ENCODE peak calls at places on chromosome 20, in four cellular contexts. B, X, O and P are unnamed samples.

GRCh38 chr20:41480054-41480770 is 113.6 kb upstream of the EMILIN3 start:
- DNase-seq in O (no peak), B (no peak), X (no peak), P (no peak)

GRCh38 chr20:52494244-52494643 is 302.7 kb upstream of the ZFP64 start:
- DNase-seq in B (no peak), O (no peak), X (no peak), P (no peak)

GRCh38 chr20:34753706-34754461 is 49.7 kb downstream of the TP53INP2 start:
- DNase-seq in X (no peak), B (no peak), O (no peak), P (no peak)

GRCh38 chr20:52086878-52087277 is 104.7 kb downstream of the ZFP64 start:
- DNase-seq in O (no peak), B (no peak), X (no peak), P (no peak)

GRCh38 chr20:59678286-59678685 is 73.9 kb downstream of the PHACTR3 start:
- DNase-seq in B (no peak), X (no peak), O (no peak), P (peak; percentile 38)

GRCh38 chr20:59455392-59456341 is 148.7 kb upstream of the PHACTR3 start:
- DNase-seq in O (no peak), B (no peak), X (peak; percentile 37), P (no peak)

GRCh38 chr20:4090756-4091331 is 75.5 kb upstream of the RNF24 start:
- DNase-seq in X (no peak), B (no peak), O (no peak), P (peak; percentile 70)

GRCh38 chr20:22322513-22322912 is 261.9 kb downstream of the FOXA2 start:
- DNase-seq in X (no peak), O (no peak), B (no peak), P (no peak)

GRCh38 chr20:49825521-49826033 is 12.9 kb downstream of the SLC9A8 start:
- DNase-seq in B (no peak), X (no peak), O (no peak), P (no peak)

GRCh38 chr20:62736026-62736406 is 27.4 kb downstream of the NTSR1 start:
- DNase-seq in X (no peak), B (no peak), O (no peak), P (no peak)

GRCh38 chr20:31849306-31849930 is 4.0 kb upstream of the FOXS1 start:
- DNase-seq in O (no peak), B (no peak), X (no peak), P (no peak)

GRCh38 chr20:47276856-47277541 is 79.5 kb downstream of the ZMYND8 start:
- DNase-seq in B (peak; percentile 80), O (peak; percentile 60), X (no peak), P (peak; percentile 86)

GRCh38 chr20:51914758-51915157 is 112.4 kb upstream of the SALL4 start:
- DNase-seq in B (no peak), X (no peak), O (no peak), P (no peak)

GRCh38 chr20:36847710-36848040 is 28.3 kb upstream of the TLDC2 start:
- DNase-seq in B (no peak), X (no peak), O (no peak), P (no peak)

GRCh38 chr20:38764563-38765355 is 16.5 kb downstream of the ACTR5 start:
- DNase-seq in O (peak; percentile 57), X (no peak), B (no peak), P (no peak)

GRCh38 chr20:63833776-63834544 is 2.9 kb upstream of the ZBTB46 start:
- DNase-seq in B (no peak), X (no peak), O (no peak), P (no peak)

DNA sequence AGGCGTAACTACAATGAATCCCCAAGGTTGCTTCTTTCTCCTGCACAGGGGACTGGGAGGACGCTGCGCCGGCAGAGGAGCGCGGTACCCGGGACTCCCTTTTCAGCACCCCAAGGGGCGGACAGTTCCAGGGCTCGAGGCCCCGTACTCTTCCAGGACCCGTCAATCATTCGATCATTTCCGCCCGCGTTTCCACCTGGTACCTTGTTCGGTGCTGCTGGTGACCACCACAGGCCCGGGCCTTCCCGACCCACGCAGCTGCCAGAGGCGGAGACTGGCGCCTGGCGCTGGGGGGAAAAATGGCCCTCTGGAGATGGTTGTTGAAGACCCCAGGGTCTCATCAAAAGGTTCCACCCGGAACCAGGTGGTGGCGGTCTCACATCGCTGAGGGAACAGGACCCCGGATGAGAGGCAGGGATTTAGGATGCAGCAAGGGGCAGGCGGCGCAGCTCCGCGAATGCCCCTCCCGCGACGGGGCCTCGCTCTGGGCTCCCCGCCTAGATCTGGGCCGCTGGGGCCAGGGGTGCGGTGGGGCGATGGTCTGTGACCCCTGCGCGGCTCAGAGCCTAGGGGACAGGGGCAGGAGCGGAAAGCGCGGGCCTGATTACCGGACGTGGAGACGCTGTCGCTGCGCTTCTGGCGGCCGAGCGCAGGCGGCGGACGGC is 744 bp downstream of the VSX1 start:
- DNase-seq in X (peak; percentile 64), B (no peak), O (no peak), P (peak; percentile 83)
- TF ChIP-seq CTCF in X (peak; percentile 33), B (no peak), O (no peak), P (no peak)

GRCh38 chr20:11509776-11510175 is 407.9 kb upstream of the BTBD3 start:
- DNase-seq in X (no peak), B (no peak), O (no peak), P (no peak)
- TF ChIP-seq CTCF in X (no peak), B (no peak), O (no peak), P (no peak)

GRCh38 chr20:19549896-19550295 is 208.2 kb upstream of the RIN2 start:
- DNase-seq in B (no peak), O (no peak), X (no peak), P (no peak)

GRCh38 chr20:19540401-19540800 is 217.7 kb upstream of the RIN2 start:
- DNase-seq in X (no peak), B (no peak), O (no peak), P (no peak)

GRCh38 chr20:19546648-19547047 is 211.4 kb upstream of the RIN2 start:
- DNase-seq in O (no peak), X (no peak), B (no peak), P (no peak)

GRCh38 chr20:19543114-19543513 is 214.9 kb upstream of the RIN2 start:
- DNase-seq in X (no peak), B (no peak), O (no peak), P (no peak)

GRCh38 chr20:19544684-19545083 is 213.4 kb upstream of the RIN2 start:
- DNase-seq in X (no peak), O (no peak), B (no peak), P (no peak)
- TF ChIP-seq CTCF in X (no peak), O (no peak), B (no peak), P (no peak)

DNA sequence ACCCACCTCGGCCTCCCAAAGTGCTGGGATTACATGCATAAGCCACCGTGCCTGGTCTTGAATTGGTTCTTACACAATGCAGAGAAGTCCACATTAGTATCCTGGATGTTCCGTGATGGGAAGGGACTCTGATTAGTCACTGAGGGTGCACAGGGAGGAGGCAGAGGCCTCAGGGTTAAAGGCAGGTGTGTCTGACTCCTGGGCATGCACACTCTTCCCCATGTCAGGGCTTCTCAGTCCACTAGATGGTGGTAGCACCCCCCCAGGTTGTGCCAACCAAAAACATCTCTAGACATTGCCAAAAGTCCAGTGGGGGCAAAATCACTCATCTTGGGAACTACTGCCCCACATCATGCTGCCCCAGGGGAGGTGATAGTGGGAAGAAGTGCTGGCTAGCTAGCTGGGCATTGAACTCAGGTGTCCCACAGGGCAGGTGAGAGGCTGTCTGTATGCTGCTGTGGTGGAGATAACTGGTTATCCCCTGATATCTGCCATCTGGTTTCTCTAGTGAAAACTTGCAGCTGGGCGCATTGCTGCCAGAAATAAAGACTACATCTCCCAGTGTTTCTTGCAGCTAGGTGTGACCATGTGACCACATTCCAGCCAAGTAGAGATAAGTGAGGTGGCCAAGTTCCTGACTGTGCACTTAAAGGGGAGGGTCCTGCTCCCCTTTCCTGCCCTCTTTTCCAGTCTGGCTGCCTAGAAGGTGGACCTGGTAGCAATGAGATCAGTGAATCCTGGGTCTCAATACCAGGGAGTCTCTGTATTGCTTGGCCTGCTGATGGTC is 8.4 kb upstream of the NSFL1C start:
- DNase-seq in B (no peak), X (no peak), O (no peak), P (no peak)
- TF ChIP-seq CTCF in B (no peak), X (no peak), O (no peak), P (no peak)

GRCh38 chr20:23336476-23336875 is 14.1 kb upstream of the NXT1 start:
- DNase-seq in B (no peak), O (no peak), X (no peak), P (no peak)

GRCh38 chr20:23340524-23340923 is 10.1 kb upstream of the NXT1 start:
- DNase-seq in B (no peak), O (peak; percentile 75), X (peak; percentile 53), P (peak; percentile 88)

GRCh38 chr20:23341073-23341472 is 9.5 kb upstream of the NXT1 start:
- DNase-seq in B (no peak), O (no peak), X (no peak), P (no peak)

GRCh38 chr20:23343590-23343989 is 7.0 kb upstream of the NXT1 start:
- DNase-seq in B (peak; percentile 4), O (no peak), X (no peak), P (no peak)

DNA sequence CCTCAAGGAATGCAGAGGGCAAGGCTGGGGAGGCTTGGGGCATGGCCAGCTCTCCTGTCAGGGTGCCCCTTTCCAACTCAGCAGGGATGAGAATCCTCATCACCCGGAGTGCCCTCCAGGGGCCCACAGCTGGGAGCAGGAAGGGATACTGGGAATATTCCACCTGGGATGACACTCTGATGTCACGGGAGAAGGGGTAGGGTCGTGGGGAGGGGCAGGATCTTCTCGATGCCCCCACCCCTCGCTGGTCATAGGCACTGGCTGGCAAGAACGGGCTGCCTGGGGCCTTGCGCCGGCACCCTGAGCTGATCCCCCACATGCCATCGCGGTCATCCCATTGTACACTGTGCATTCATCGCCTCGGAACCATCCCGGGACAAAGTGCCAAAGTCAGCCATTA is 10.6 kb upstream of the NXT1 start:
- DNase-seq in O (no peak), B (no peak), X (no peak), P (no peak)
- TF ChIP-seq CTCF in O (no peak), B (no peak), X (no peak), P (no peak)